ENCODE peak calls at places on chromosomes 1 and 21, in six cellular contexts. S, C, Z, J, X and V are unnamed samples.

GRCh38 chr21:41975391-41976272 is 21.8 kb upstream of the C2CD2 start:
- DNase-seq in X (no peak), S (no peak), J (no peak), Z (no peak), C (no peak), V (no peak)

GRCh38 chr1:53541263-53541625 is 82.0 kb downstream of the DMRTB1 start:
- DNase-seq in C (no peak), Z (no peak), X (no peak), S (no peak), J (no peak), V (no peak)

GRCh38 chr1:199639453-199639852 is 388.1 kb upstream of the NR5A2 start:
- DNase-seq in S (no peak), X (no peak), J (no peak), Z (no peak), C (no peak), V (no peak)

GRCh38 chr1:39620659-39621165 is 18.7 kb downstream of the HEYL start:
- DNase-seq in X (no peak), Z (no peak), S (no peak), C (no peak), J (no peak), V (no peak)

GRCh38 chr1:37094302-37094701 is 60.0 kb upstream of the GRIK3 start:
- DNase-seq in Z (no peak), C (no peak), S (no peak), X (no peak), J (no peak), V (no peak)

GRCh38 chr1:35642472-35642955 is 1.2 kb upstream of the PSMB2 start:
- DNase-seq in J (peak), S (peak), X (no peak), C (no peak), Z (no peak), V (no peak)

GRCh38 chr1:246365708-246366107 is 141.4 kb downstream of the SMYD3 start:
- DNase-seq in S (no peak), C (no peak), X (no peak), J (no peak), Z (no peak), V (no peak)

GRCh38 chr1:219126267-219126862 is 47.3 kb upstream of the LYPLAL1 start:
- DNase-seq in S (no peak), Z (no peak), C (no peak), J (no peak), X (no peak), V (no peak)

GRCh38 chr1:185938396-185938795 is 204.2 kb downstream of the HMCN1 start:
- DNase-seq in S (no peak), C (no peak), X (peak), Z (no peak), J (no peak), V (no peak)

GRCh38 chr21:38505654-38506523 is 7.6 kb upstream of the ERG start:
- DNase-seq in S (peak), Z (no peak), X (peak), J (peak), C (no peak), V (no peak)

GRCh38 chr1:226967665-226968064 is 27.6 kb downstream of the COQ8A start:
- DNase-seq in C (no peak), Z (peak), S (no peak), X (peak), J (no peak), V (no peak)

GRCh38 chr1:167090289-167090942 is at the start of gene GPA33:
- DNase-seq in Z (no peak), J (no peak), S (no peak), C (no peak), X (no peak), V (no peak)

GRCh38 chr1:223756002-223756775 is 43.9 kb downstream of the CAPN2 start:
- DNase-seq in J (no peak), X (no peak), Z (no peak), C (no peak), S (no peak), V (peak)

GRCh38 chr21:46551636-46552241 is 53.1 kb downstream of the S100B start:
- DNase-seq in X (no peak), Z (peak), C (no peak), S (no peak), J (no peak), V (peak)

GRCh38 chr1:245298781-245299180 is 144.0 kb downstream of the KIF26B start:
- DNase-seq in Z (no peak), X (no peak), C (no peak), S (no peak), J (peak), V (no peak)

GRCh38 chr1:156140879-156141707 is 12.3 kb upstream of the SEMA4A start:
- DNase-seq in J (peak), X (no peak), S (no peak), C (no peak), Z (no peak), V (no peak)

GRCh38 chr1:195604287-195604686 is 1004.0 kb downstream of the KCNT2 start:
- DNase-seq in X (no peak), C (no peak), J (peak), S (no peak), Z (no peak), V (no peak)

GRCh38 chr1:226884966-226885820 is 14.8 kb downstream of the PSEN2 start:
- DNase-seq in S (no peak), X (no peak), C (no peak), J (no peak), Z (no peak), V (peak)

GRCh38 chr1:109226078-109226445 is 12.3 kb downstream of the SARS1 start:
- DNase-seq in X (no peak), C (no peak), S (no peak), Z (no peak), J (no peak), V (no peak)

GRCh38 chr21:34852438-34852837 is 183.6 kb downstream of the CLIC6 start:
- DNase-seq in J (no peak), S (no peak), C (no peak), X (peak), Z (no peak), V (no peak)

GRCh38 chr1:2847086-2847850 is 45.8 kb upstream of the TTC34 start:
- DNase-seq in S (no peak), Z (no peak), J (no peak), X (no peak), C (no peak), V (no peak)

GRCh38 chr1:109877776-109878175 is 32.9 kb upstream of the CSF1 start:
- DNase-seq in Z (no peak), J (no peak), S (no peak), X (no peak), C (no peak), V (no peak)

GRCh38 chr1:236239186-236239585 is 42.6 kb downstream of the ERO1B start:
- DNase-seq in X (no peak), J (no peak), S (no peak), C (no peak), Z (no peak), V (no peak)

GRCh38 chr21:43892984-43893535 is 28.0 kb downstream of the AGPAT3 start:
- DNase-seq in Z (no peak), J (no peak), S (no peak), C (no peak), X (no peak), V (no peak)

GRCh38 chr1:117427297-117427696 is 60.0 kb downstream of the MAN1A2 start:
- DNase-seq in J (no peak), Z (no peak), C (no peak), X (no peak), S (no peak), V (no peak)

GRCh38 chr1:189619682-189620332 is 857.9 kb downstream of the BRINP3 start:
- DNase-seq in Z (no peak), C (no peak), S (peak), J (peak), X (peak), V (no peak)

GRCh38 chr21:34630536-34631143 is 15.7 kb upstream of the RCAN1 start:
- DNase-seq in J (peak), Z (no peak), C (no peak), S (peak), X (peak), V (no peak)